ENCODE peak calls at places on chromosomes 5 and 9, in ten cellular contexts. A is HS-5; S is stimulated activated CD8-positive, alpha-beta memory T cell treated with anti-CD3 and anti-CD28 coated beads, Interleukin-7, amount 100 ng/mL, for 24 hours; H is memory B cell; T is stimulated activated CD4-positive, alpha-beta T cell treated with anti-CD3 and anti-CD28 coated beads, Interleukin-4, amount 100 ng/mL, for 4 hours; E is fibroblast of mammary gland; F is uterus; Y is NCI-H226; L is endothelial cell; N is mucosa of descending colon. V is an unnamed sample.

GRCh38 chr5:60161340-60161934 is 267.9 kb upstream of the PDE4D start:
- DNase-seq in A (no peak), S (no peak), H (no peak), T (no peak), E (peak), F (no peak), Y (no peak), L (peak), N (no peak), V (no peak)

GRCh38 chr5:145774442-145774841 is 60.7 kb downstream of the PRELID2 start:
- DNase-seq in A (no peak), S (no peak), H (no peak), T (no peak), E (no peak), F (no peak), Y (no peak), L (no peak), N (no peak), V (no peak)

GRCh38 chr5:157785781-157786180 is 42.3 kb downstream of the LSM11 start:
- DNase-seq in A (no peak), S (no peak), H (no peak), T (no peak), E (no peak), F (no peak), Y (no peak), L (no peak), N (no peak), V (no peak)

GRCh38 chr9:115730845-115731244 is 422.7 kb upstream of the PAPPA start:
- DNase-seq in A (no peak), S (no peak), H (no peak), T (no peak), E (peak), F (no peak), Y (no peak), L (no peak), N (no peak), V (no peak)

GRCh38 chr5:158700231-158700996 is 399.3 kb downstream of the EBF1 start:
- DNase-seq in A (peak), S (no peak), H (no peak), T (no peak), E (peak), F (no peak), Y (no peak), L (no peak), N (no peak), V (no peak)

GRCh38 chr9:84271004-84271886 is 69.3 kb downstream of the SLC28A3 start:
- DNase-seq in A (no peak), S (no peak), H (peak), T (no peak), E (peak), F (peak), Y (no peak), L (peak), N (no peak), V (peak)

GRCh38 chr5:131473731-131474130 is 161.3 kb downstream of the RAPGEF6 start:
- DNase-seq in A (no peak), S (no peak), H (no peak), T (no peak), E (no peak), F (no peak), Y (no peak), L (no peak), N (no peak), V (no peak)

GRCh38 chr9:79107911-79108676 is 463.7 kb upstream of the TLE4 start:
- DNase-seq in A (no peak), S (no peak), H (no peak), T (no peak), E (peak), F (no peak), Y (no peak), L (no peak), N (no peak), V (no peak)

GRCh38 chr9:132451276-132451675 is 41.3 kb downstream of the CFAP77 start:
- DNase-seq in A (no peak), S (peak), H (no peak), T (no peak), E (no peak), F (no peak), Y (no peak), L (no peak), N (no peak), V (no peak)

GRCh38 chr9:87381746-87382145 is 115.9 kb upstream of the DAPK1 start:
- DNase-seq in A (no peak), S (no peak), H (no peak), T (no peak), E (peak), F (no peak), Y (peak), L (no peak), N (no peak), V (no peak)

GRCh38 chr9:31950756-31951155 is 433.7 kb upstream of the ACO1 start:
- DNase-seq in A (no peak), S (no peak), H (no peak), T (no peak), E (no peak), F (no peak), Y (no peak), L (no peak), N (no peak), V (no peak)

GRCh38 chr5:151239237-151239861 is 13.6 kb upstream of the GM2A start:
- DNase-seq in A (no peak), S (peak), H (no peak), T (peak), E (peak), F (peak), Y (peak), L (peak), N (peak), V (peak)

GRCh38 chr5:91283899-91284298 is 99.2 kb downstream of the ARRDC3 start:
- DNase-seq in A (no peak), S (no peak), H (no peak), T (no peak), E (peak), F (no peak), Y (no peak), L (no peak), N (no peak), V (no peak)

GRCh38 chr9:76658510-76659231 is 105.6 kb upstream of the PCA3 start:
- DNase-seq in A (peak), S (no peak), H (no peak), T (no peak), E (peak), F (no peak), Y (peak), L (no peak), N (no peak), V (no peak)

GRCh38 chr9:89606567-89607311 is 1.9 kb downstream of the GADD45G start:
- DNase-seq in A (no peak), S (no peak), H (no peak), T (peak), E (peak), F (peak), Y (peak), L (peak), N (peak), V (no peak)

GRCh38 chr5:103452666-103453065 is 109.9 kb downstream of the NUDT12 start:
- DNase-seq in A (no peak), S (no peak), H (no peak), T (no peak), E (no peak), F (no peak), Y (no peak), L (no peak), N (no peak), V (no peak)

GRCh38 chr5:10885026-10885425 is 124.0 kb upstream of the DAP start:
- DNase-seq in A (peak), S (no peak), H (no peak), T (no peak), E (peak), F (no peak), Y (peak), L (no peak), N (no peak), V (no peak)

GRCh38 chr5:18744441-18744840 is 1110.2 kb downstream of the TAF11L14 start:
- DNase-seq in A (no peak), S (no peak), H (no peak), T (no peak), E (no peak), F (no peak), Y (no peak), L (no peak), N (no peak), V (no peak)